ENCODE peak calls at places on chromosome 6, in seven cellular contexts. One of them, this sample, is unnamed.

GRCh38 chr6:65707134-65707826 is at the start of gene EYS:
- DNase-seq in suprapubic skin: no peak
- DNase-seq in SK-N-SH: peak; percentile 7
- DNase-seq in sigmoid colon: no peak
- DNase-seq in upper lobe of left lung: no peak
- DNase-seq in spleen: no peak
- DNase-seq in breast epithelium: no peak
- DNase-seq in this sample: no peak

GRCh38 chr6:148118303-148118702 is 224.3 kb upstream of the SASH1 start:
- DNase-seq in suprapubic skin: no peak
- DNase-seq in SK-N-SH: no peak
- DNase-seq in sigmoid colon: no peak
- DNase-seq in upper lobe of left lung: no peak
- DNase-seq in spleen: no peak
- DNase-seq in breast epithelium: no peak
- DNase-seq in this sample: no peak

GRCh38 chr6:169099411-169100202 is 154.0 kb downstream of the THBS2 start:
- DNase-seq in suprapubic skin: no peak
- DNase-seq in SK-N-SH: no peak
- DNase-seq in sigmoid colon: no peak
- DNase-seq in upper lobe of left lung: no peak
- DNase-seq in spleen: no peak
- DNase-seq in breast epithelium: no peak
- DNase-seq in this sample: no peak

GRCh38 chr6:148109732-148110131 is 232.9 kb upstream of the SASH1 start:
- DNase-seq in suprapubic skin: no peak
- DNase-seq in SK-N-SH: no peak
- DNase-seq in sigmoid colon: no peak
- DNase-seq in upper lobe of left lung: peak; percentile 76
- DNase-seq in spleen: no peak
- DNase-seq in breast epithelium: no peak
- DNase-seq in this sample: no peak

GRCh38 chr6:151842816-151843215 is 35.3 kb downstream of the ESR1 start:
- DNase-seq in suprapubic skin: no peak
- DNase-seq in SK-N-SH: no peak
- DNase-seq in sigmoid colon: no peak
- DNase-seq in upper lobe of left lung: no peak
- DNase-seq in spleen: no peak
- DNase-seq in breast epithelium: no peak
- DNase-seq in this sample: no peak

GRCh38 chr6:53023323-53023722 is 28.2 kb upstream of the GSTA4 start:
- DNase-seq in suprapubic skin: no peak
- DNase-seq in SK-N-SH: no peak
- DNase-seq in sigmoid colon: no peak
- DNase-seq in upper lobe of left lung: no peak
- DNase-seq in spleen: no peak
- DNase-seq in breast epithelium: no peak
- DNase-seq in this sample: no peak

GRCh38 chr6:33958863-33959651 is 155.3 kb upstream of the MLN start:
- DNase-seq in suprapubic skin: no peak
- DNase-seq in SK-N-SH: no peak
- DNase-seq in sigmoid colon: no peak
- DNase-seq in upper lobe of left lung: no peak
- DNase-seq in spleen: peak; percentile 40
- DNase-seq in breast epithelium: no peak
- DNase-seq in this sample: no peak

GRCh38 chr6:33935439-33936080 is 131.8 kb upstream of the MLN start:
- DNase-seq in suprapubic skin: no peak
- DNase-seq in SK-N-SH: peak; percentile 49
- DNase-seq in sigmoid colon: no peak
- DNase-seq in upper lobe of left lung: no peak
- DNase-seq in spleen: peak; percentile 51
- DNase-seq in breast epithelium: no peak
- DNase-seq in this sample: no peak

GRCh38 chr6:8627085-8627861 is 191.9 kb upstream of the SLC35B3 start:
- DNase-seq in suprapubic skin: no peak
- DNase-seq in SK-N-SH: no peak
- DNase-seq in sigmoid colon: no peak
- DNase-seq in upper lobe of left lung: no peak
- DNase-seq in spleen: no peak
- DNase-seq in breast epithelium: no peak
- DNase-seq in this sample: no peak

GRCh38 chr6:157527471-157527907 is 146.5 kb downstream of the ZDHHC14 start:
- DNase-seq in suprapubic skin: no peak
- DNase-seq in SK-N-SH: no peak
- DNase-seq in sigmoid colon: no peak
- DNase-seq in upper lobe of left lung: no peak
- DNase-seq in spleen: no peak
- DNase-seq in breast epithelium: no peak
- DNase-seq in this sample: peak; percentile 65

GRCh38 chr6:121533321-121533841 is 97.9 kb downstream of the GJA1 start:
- DNase-seq in suprapubic skin: no peak
- DNase-seq in SK-N-SH: no peak
- DNase-seq in sigmoid colon: no peak
- DNase-seq in upper lobe of left lung: no peak
- DNase-seq in spleen: no peak
- DNase-seq in breast epithelium: peak; percentile 24
- DNase-seq in this sample: no peak

GRCh38 chr6:115545410-115545986 is 515.2 kb downstream of the FRK start:
- DNase-seq in suprapubic skin: no peak
- DNase-seq in SK-N-SH: no peak
- DNase-seq in sigmoid colon: no peak
- DNase-seq in upper lobe of left lung: no peak
- DNase-seq in spleen: no peak
- DNase-seq in breast epithelium: no peak
- DNase-seq in this sample: no peak

GRCh38 chr6:127907960-127908640 is 7.2 kb upstream of the THEMIS start:
- DNase-seq in suprapubic skin: no peak
- DNase-seq in SK-N-SH: no peak
- DNase-seq in sigmoid colon: no peak
- DNase-seq in upper lobe of left lung: no peak
- DNase-seq in spleen: no peak
- DNase-seq in breast epithelium: no peak
- DNase-seq in this sample: no peak

GRCh38 chr6:3518356-3518841 is 61.5 kb upstream of the SLC22A23 start:
- DNase-seq in suprapubic skin: peak; percentile 84
- DNase-seq in SK-N-SH: no peak
- DNase-seq in sigmoid colon: peak; percentile 74
- DNase-seq in upper lobe of left lung: no peak
- DNase-seq in spleen: no peak
- DNase-seq in breast epithelium: peak; percentile 78
- DNase-seq in this sample: no peak

GRCh38 chr6:144683216-144684070 is 398.3 kb downstream of the UTRN start:
- DNase-seq in suprapubic skin: no peak
- DNase-seq in SK-N-SH: no peak
- DNase-seq in sigmoid colon: no peak
- DNase-seq in upper lobe of left lung: no peak
- DNase-seq in spleen: no peak
- DNase-seq in breast epithelium: no peak
- DNase-seq in this sample: no peak

GRCh38 chr6:113893866-113894265 is 36.7 kb downstream of the MARCKS start:
- DNase-seq in suprapubic skin: no peak
- DNase-seq in SK-N-SH: no peak
- DNase-seq in sigmoid colon: no peak
- DNase-seq in upper lobe of left lung: no peak
- DNase-seq in spleen: no peak
- DNase-seq in breast epithelium: no peak
- DNase-seq in this sample: no peak

GRCh38 chr6:161135695-161136591 is 137.9 kb downstream of the AGPAT4 start:
- DNase-seq in suprapubic skin: no peak
- DNase-seq in SK-N-SH: no peak
- DNase-seq in sigmoid colon: no peak
- DNase-seq in upper lobe of left lung: no peak
- DNase-seq in spleen: no peak
- DNase-seq in breast epithelium: no peak
- DNase-seq in this sample: no peak

GRCh38 chr6:16135078-16135477 is 6.2 kb downstream of the MYLIP start:
- DNase-seq in suprapubic skin: no peak
- DNase-seq in SK-N-SH: no peak
- DNase-seq in sigmoid colon: no peak
- DNase-seq in upper lobe of left lung: no peak
- DNase-seq in spleen: no peak
- DNase-seq in breast epithelium: no peak
- DNase-seq in this sample: no peak
- TF ChIP-seq POLR2AphosphoS5 in suprapubic skin: no peak
- TF ChIP-seq POLR2AphosphoS5 in SK-N-SH: no peak
- TF ChIP-seq POLR2AphosphoS5 in sigmoid colon: no peak
- TF ChIP-seq POLR2AphosphoS5 in upper lobe of left lung: no peak
- TF ChIP-seq POLR2AphosphoS5 in spleen: no peak
- TF ChIP-seq POLR2AphosphoS5 in breast epithelium: no peak
- TF ChIP-seq POLR2AphosphoS5 in this sample: no peak

GRCh38 chr6:21942910-21943309 is 349.4 kb downstream of the SOX4 start:
- DNase-seq in suprapubic skin: no peak
- DNase-seq in SK-N-SH: no peak
- DNase-seq in sigmoid colon: no peak
- DNase-seq in upper lobe of left lung: no peak
- DNase-seq in spleen: no peak
- DNase-seq in breast epithelium: no peak
- DNase-seq in this sample: no peak
- TF ChIP-seq CTCF in suprapubic skin: no peak
- TF ChIP-seq CTCF in SK-N-SH: no peak
- TF ChIP-seq CTCF in sigmoid colon: no peak
- TF ChIP-seq CTCF in upper lobe of left lung: no peak
- TF ChIP-seq CTCF in spleen: no peak
- TF ChIP-seq CTCF in breast epithelium: no peak
- TF ChIP-seq CTCF in this sample: no peak

GRCh38 chr6:40524797-40525584 is 62.2 kb downstream of the LRFN2 start:
- DNase-seq in suprapubic skin: no peak
- DNase-seq in SK-N-SH: no peak
- DNase-seq in sigmoid colon: no peak
- DNase-seq in upper lobe of left lung: no peak
- DNase-seq in spleen: no peak
- DNase-seq in breast epithelium: no peak
- DNase-seq in this sample: no peak
- TF ChIP-seq POLR2AphosphoS5 in suprapubic skin: no peak
- TF ChIP-seq POLR2AphosphoS5 in SK-N-SH: no peak
- TF ChIP-seq POLR2AphosphoS5 in sigmoid colon: no peak
- TF ChIP-seq POLR2AphosphoS5 in upper lobe of left lung: no peak
- TF ChIP-seq POLR2AphosphoS5 in spleen: no peak
- TF ChIP-seq POLR2AphosphoS5 in breast epithelium: no peak
- TF ChIP-seq POLR2AphosphoS5 in this sample: no peak

DNA sequence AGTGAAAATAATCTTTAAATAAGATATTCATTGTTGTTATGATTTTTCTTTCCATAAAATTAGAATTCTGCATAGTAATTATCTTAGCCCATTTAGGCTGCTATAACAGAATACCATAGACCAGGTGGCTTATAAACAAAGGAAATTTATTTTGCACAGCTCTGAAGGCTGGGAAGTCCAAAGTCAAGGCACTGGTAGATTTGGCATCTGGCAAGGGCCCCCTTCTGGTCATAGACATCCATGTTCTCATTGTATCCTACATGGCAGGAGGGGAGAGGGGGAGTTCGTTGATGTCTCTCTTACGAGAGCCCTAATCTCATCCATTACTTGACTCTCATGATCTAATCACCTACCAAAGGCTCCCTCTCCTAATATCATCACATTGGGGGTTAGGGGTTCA is 175.0 kb upstream of the CCN2 start:
- DNase-seq in suprapubic skin: no peak
- DNase-seq in SK-N-SH: no peak
- DNase-seq in sigmoid colon: no peak
- DNase-seq in upper lobe of left lung: no peak
- DNase-seq in spleen: no peak
- DNase-seq in breast epithelium: no peak
- DNase-seq in this sample: no peak
- TF ChIP-seq CTCF in suprapubic skin: no peak
- TF ChIP-seq CTCF in SK-N-SH: no peak
- TF ChIP-seq CTCF in sigmoid colon: no peak
- TF ChIP-seq CTCF in upper lobe of left lung: no peak
- TF ChIP-seq CTCF in spleen: no peak
- TF ChIP-seq CTCF in breast epithelium: no peak
- TF ChIP-seq CTCF in this sample: no peak

GRCh38 chr6:75493400-75494064 is at the start of gene FILIP1:
- DNase-seq in suprapubic skin: no peak
- DNase-seq in SK-N-SH: no peak
- DNase-seq in sigmoid colon: peak; percentile 87
- DNase-seq in upper lobe of left lung: peak; percentile 74
- DNase-seq in spleen: no peak
- DNase-seq in breast epithelium: no peak
- DNase-seq in this sample: no peak
- TF ChIP-seq POLR2AphosphoS5 in suprapubic skin: no peak
- TF ChIP-seq POLR2AphosphoS5 in SK-N-SH: no peak
- TF ChIP-seq POLR2AphosphoS5 in sigmoid colon: peak; percentile 92
- TF ChIP-seq POLR2AphosphoS5 in upper lobe of left lung: peak; percentile 7
- TF ChIP-seq POLR2AphosphoS5 in spleen: no peak
- TF ChIP-seq POLR2AphosphoS5 in breast epithelium: no peak
- TF ChIP-seq POLR2AphosphoS5 in this sample: no peak

GRCh38 chr6:156068870-156069269 is 613.2 kb upstream of the NOX3 start:
- DNase-seq in suprapubic skin: no peak
- DNase-seq in SK-N-SH: peak; percentile 3
- DNase-seq in sigmoid colon: no peak
- DNase-seq in upper lobe of left lung: no peak
- DNase-seq in spleen: no peak
- DNase-seq in breast epithelium: no peak
- DNase-seq in this sample: no peak
- TF ChIP-seq CTCF in suprapubic skin: no peak
- TF ChIP-seq CTCF in SK-N-SH: no peak
- TF ChIP-seq CTCF in sigmoid colon: no peak
- TF ChIP-seq CTCF in upper lobe of left lung: no peak
- TF ChIP-seq CTCF in spleen: no peak
- TF ChIP-seq CTCF in breast epithelium: no peak
- TF ChIP-seq CTCF in this sample: no peak

DNA sequence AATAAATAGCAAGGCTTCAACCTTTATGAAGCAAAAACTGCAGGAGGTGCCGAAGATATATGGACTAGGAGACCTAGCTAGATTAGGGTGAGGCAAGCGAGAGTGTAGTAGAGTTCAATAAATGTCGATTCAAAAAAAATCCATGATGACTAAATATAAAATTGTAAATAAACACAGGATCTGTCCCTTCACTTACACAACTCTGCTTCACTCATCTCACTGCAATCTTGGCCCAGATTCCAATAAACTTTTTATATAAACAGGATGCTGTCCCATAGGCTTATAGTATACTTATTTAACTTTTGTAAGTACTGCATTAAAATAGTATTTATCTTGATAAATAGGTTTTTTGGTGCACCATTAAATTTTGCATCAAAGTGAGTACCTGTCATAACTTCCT is 648.4 kb upstream of the NRSN1 start:
- DNase-seq in suprapubic skin: no peak
- DNase-seq in SK-N-SH: no peak
- DNase-seq in sigmoid colon: no peak
- DNase-seq in upper lobe of left lung: no peak
- DNase-seq in spleen: no peak
- DNase-seq in breast epithelium: no peak
- DNase-seq in this sample: no peak
- TF ChIP-seq POLR2AphosphoS5 in suprapubic skin: no peak
- TF ChIP-seq POLR2AphosphoS5 in SK-N-SH: no peak
- TF ChIP-seq POLR2AphosphoS5 in sigmoid colon: no peak
- TF ChIP-seq POLR2AphosphoS5 in upper lobe of left lung: no peak
- TF ChIP-seq POLR2AphosphoS5 in spleen: no peak
- TF ChIP-seq POLR2AphosphoS5 in breast epithelium: no peak
- TF ChIP-seq POLR2AphosphoS5 in this sample: no peak

GRCh38 chr6:692858-693736 is at the start of gene EXOC2:
- DNase-seq in suprapubic skin: peak; percentile 87
- DNase-seq in SK-N-SH: peak; percentile 94
- DNase-seq in sigmoid colon: peak; percentile 91
- DNase-seq in upper lobe of left lung: peak; percentile 88
- DNase-seq in spleen: peak; percentile 98
- DNase-seq in breast epithelium: peak; percentile 60
- DNase-seq in this sample: peak; percentile 83
- TF ChIP-seq CTCF in suprapubic skin: no peak
- TF ChIP-seq CTCF in SK-N-SH: peak; percentile 17
- TF ChIP-seq CTCF in sigmoid colon: no peak
- TF ChIP-seq CTCF in upper lobe of left lung: no peak
- TF ChIP-seq CTCF in spleen: no peak
- TF ChIP-seq CTCF in breast epithelium: no peak
- TF ChIP-seq CTCF in this sample: no peak